ENCODE peak calls at places on chromosome 21, in ten cellular contexts. One of them, this sample, is unnamed.

GRCh38 chr21:41779659-41780058 is 12.8 kb upstream of the RIPK4 start:
- DNase-seq in GM23248: no peak
- DNase-seq in anterior cingulate cortex: no peak
- DNase-seq in NCI-H1694: no peak
- DNase-seq in iPS-NIHi11: no peak
- DNase-seq in activated CD4-positive, alpha-beta T cell treated with anti-CD3 and anti-CD28 coated beads, Interleukin-2, amount 50 U/mL, for 24 hours: no peak
- DNase-seq in omental fat pad: no peak
- DNase-seq in non-pigmented ciliary epithelial cell: no peak
- DNase-seq in brain microvascular endothelial cell: no peak
- DNase-seq in putamen: no peak
- DNase-seq in this sample: no peak

GRCh38 chr21:20459838-20460237 is 538.4 kb upstream of the NCAM2 start:
- DNase-seq in omental fat pad: no peak
- DNase-seq in activated CD4-positive, alpha-beta T cell treated with anti-CD3 and anti-CD28 coated beads, Interleukin-2, amount 50 U/mL, for 24 hours: no peak
- DNase-seq in iPS-NIHi11: no peak
- DNase-seq in anterior cingulate cortex: no peak
- DNase-seq in GM23248: no peak
- DNase-seq in NCI-H1694: no peak
- DNase-seq in brain microvascular endothelial cell: no peak
- DNase-seq in non-pigmented ciliary epithelial cell: no peak
- DNase-seq in putamen: no peak
- DNase-seq in this sample: no peak

GRCh38 chr21:33231526-33231925 is 1.8 kb downstream of the IFNAR2 start:
- DNase-seq in putamen: no peak
- DNase-seq in omental fat pad: no peak
- DNase-seq in iPS-NIHi11: no peak
- DNase-seq in anterior cingulate cortex: no peak
- DNase-seq in NCI-H1694: no peak
- DNase-seq in activated CD4-positive, alpha-beta T cell treated with anti-CD3 and anti-CD28 coated beads, Interleukin-2, amount 50 U/mL, for 24 hours: no peak
- DNase-seq in brain microvascular endothelial cell: no peak
- DNase-seq in non-pigmented ciliary epithelial cell: no peak
- DNase-seq in GM23248: no peak
- DNase-seq in this sample: no peak

GRCh38 chr21:15289896-15290841 is 225.4 kb upstream of the NRIP1 start:
- DNase-seq in iPS-NIHi11: peak; percentile 65
- DNase-seq in brain microvascular endothelial cell: no peak
- DNase-seq in GM23248: peak; percentile 8
- DNase-seq in putamen: no peak
- DNase-seq in omental fat pad: no peak
- DNase-seq in NCI-H1694: no peak
- DNase-seq in non-pigmented ciliary epithelial cell: no peak
- DNase-seq in anterior cingulate cortex: no peak
- DNase-seq in activated CD4-positive, alpha-beta T cell treated with anti-CD3 and anti-CD28 coated beads, Interleukin-2, amount 50 U/mL, for 24 hours: no peak
- DNase-seq in this sample: peak; percentile 87

GRCh38 chr21:45817345-45817744 is 164.2 kb upstream of the COL6A1 start:
- DNase-seq in NCI-H1694: no peak
- DNase-seq in GM23248: no peak
- DNase-seq in anterior cingulate cortex: no peak
- DNase-seq in activated CD4-positive, alpha-beta T cell treated with anti-CD3 and anti-CD28 coated beads, Interleukin-2, amount 50 U/mL, for 24 hours: no peak
- DNase-seq in omental fat pad: no peak
- DNase-seq in putamen: no peak
- DNase-seq in iPS-NIHi11: no peak
- DNase-seq in brain microvascular endothelial cell: no peak
- DNase-seq in non-pigmented ciliary epithelial cell: no peak
- DNase-seq in this sample: no peak

GRCh38 chr21:40404319-40404906 is 442.5 kb downstream of the DSCAM start:
- DNase-seq in NCI-H1694: no peak
- DNase-seq in non-pigmented ciliary epithelial cell: no peak
- DNase-seq in brain microvascular endothelial cell: no peak
- DNase-seq in GM23248: no peak
- DNase-seq in activated CD4-positive, alpha-beta T cell treated with anti-CD3 and anti-CD28 coated beads, Interleukin-2, amount 50 U/mL, for 24 hours: no peak
- DNase-seq in iPS-NIHi11: no peak
- DNase-seq in putamen: no peak
- DNase-seq in omental fat pad: no peak
- DNase-seq in anterior cingulate cortex: no peak
- DNase-seq in this sample: no peak

GRCh38 chr21:32392880-32393676 is at the start of gene URB1:
- DNase-seq in NCI-H1694: peak; percentile 67
- DNase-seq in anterior cingulate cortex: peak; percentile 90
- DNase-seq in activated CD4-positive, alpha-beta T cell treated with anti-CD3 and anti-CD28 coated beads, Interleukin-2, amount 50 U/mL, for 24 hours: peak; percentile 92
- DNase-seq in putamen: peak; percentile 87
- DNase-seq in GM23248: peak; percentile 93
- DNase-seq in omental fat pad: peak; percentile 90
- DNase-seq in non-pigmented ciliary epithelial cell: no peak
- DNase-seq in iPS-NIHi11: peak; percentile 99
- DNase-seq in brain microvascular endothelial cell: peak; percentile 65
- DNase-seq in this sample: peak; percentile 81

GRCh38 chr21:39502631-39503030 is 50.9 kb downstream of the SH3BGR start:
- DNase-seq in anterior cingulate cortex: peak; percentile 59
- DNase-seq in activated CD4-positive, alpha-beta T cell treated with anti-CD3 and anti-CD28 coated beads, Interleukin-2, amount 50 U/mL, for 24 hours: no peak
- DNase-seq in iPS-NIHi11: no peak
- DNase-seq in brain microvascular endothelial cell: no peak
- DNase-seq in omental fat pad: no peak
- DNase-seq in non-pigmented ciliary epithelial cell: no peak
- DNase-seq in putamen: peak; percentile 75
- DNase-seq in NCI-H1694: no peak
- DNase-seq in GM23248: no peak
- DNase-seq in this sample: no peak

GRCh38 chr21:40272037-40272436 is 404.8 kb downstream of the PCP4 start:
- DNase-seq in anterior cingulate cortex: no peak
- DNase-seq in activated CD4-positive, alpha-beta T cell treated with anti-CD3 and anti-CD28 coated beads, Interleukin-2, amount 50 U/mL, for 24 hours: no peak
- DNase-seq in omental fat pad: no peak
- DNase-seq in non-pigmented ciliary epithelial cell: no peak
- DNase-seq in NCI-H1694: no peak
- DNase-seq in GM23248: no peak
- DNase-seq in putamen: no peak
- DNase-seq in brain microvascular endothelial cell: no peak
- DNase-seq in iPS-NIHi11: no peak
- DNase-seq in this sample: no peak

GRCh38 chr21:39341249-39341923 is 7.5 kb downstream of the HMGN1 start:
- DNase-seq in omental fat pad: no peak
- DNase-seq in non-pigmented ciliary epithelial cell: no peak
- DNase-seq in putamen: no peak
- DNase-seq in GM23248: no peak
- DNase-seq in activated CD4-positive, alpha-beta T cell treated with anti-CD3 and anti-CD28 coated beads, Interleukin-2, amount 50 U/mL, for 24 hours: no peak
- DNase-seq in iPS-NIHi11: no peak
- DNase-seq in anterior cingulate cortex: no peak
- DNase-seq in brain microvascular endothelial cell: no peak
- DNase-seq in NCI-H1694: no peak
- DNase-seq in this sample: no peak

GRCh38 chr21:16418211-16418610 is 688.4 kb downstream of the USP25 start:
- DNase-seq in GM23248: peak; percentile 49
- DNase-seq in NCI-H1694: no peak
- DNase-seq in putamen: no peak
- DNase-seq in anterior cingulate cortex: no peak
- DNase-seq in iPS-NIHi11: no peak
- DNase-seq in activated CD4-positive, alpha-beta T cell treated with anti-CD3 and anti-CD28 coated beads, Interleukin-2, amount 50 U/mL, for 24 hours: no peak
- DNase-seq in non-pigmented ciliary epithelial cell: no peak
- DNase-seq in omental fat pad: no peak
- DNase-seq in brain microvascular endothelial cell: no peak
- DNase-seq in this sample: no peak

GRCh38 chr21:44947111-44947929 is 7.5 kb downstream of the SLX9 start:
- DNase-seq in putamen: no peak
- DNase-seq in iPS-NIHi11: no peak
- DNase-seq in brain microvascular endothelial cell: no peak
- DNase-seq in anterior cingulate cortex: no peak
- DNase-seq in activated CD4-positive, alpha-beta T cell treated with anti-CD3 and anti-CD28 coated beads, Interleukin-2, amount 50 U/mL, for 24 hours: no peak
- DNase-seq in NCI-H1694: no peak
- DNase-seq in GM23248: peak; percentile 58
- DNase-seq in omental fat pad: no peak
- DNase-seq in non-pigmented ciliary epithelial cell: no peak
- DNase-seq in this sample: no peak

GRCh38 chr21:45019887-45020537 is 54.4 kb upstream of the ADARB1 start:
- DNase-seq in anterior cingulate cortex: no peak
- DNase-seq in omental fat pad: no peak
- DNase-seq in GM23248: no peak
- DNase-seq in non-pigmented ciliary epithelial cell: no peak
- DNase-seq in NCI-H1694: no peak
- DNase-seq in iPS-NIHi11: no peak
- DNase-seq in activated CD4-positive, alpha-beta T cell treated with anti-CD3 and anti-CD28 coated beads, Interleukin-2, amount 50 U/mL, for 24 hours: no peak
- DNase-seq in putamen: no peak
- DNase-seq in brain microvascular endothelial cell: no peak
- DNase-seq in this sample: no peak

GRCh38 chr21:31801551-31802234 is 69.8 kb upstream of the SCAF4 start:
- DNase-seq in NCI-H1694: peak; percentile 50
- DNase-seq in activated CD4-positive, alpha-beta T cell treated with anti-CD3 and anti-CD28 coated beads, Interleukin-2, amount 50 U/mL, for 24 hours: no peak
- DNase-seq in putamen: no peak
- DNase-seq in non-pigmented ciliary epithelial cell: no peak
- DNase-seq in anterior cingulate cortex: no peak
- DNase-seq in omental fat pad: no peak
- DNase-seq in GM23248: no peak
- DNase-seq in iPS-NIHi11: no peak
- DNase-seq in brain microvascular endothelial cell: no peak
- DNase-seq in this sample: no peak

GRCh38 chr21:42392731-42393442 is 3.0 kb downstream of the TMPRSS3 start:
- DNase-seq in activated CD4-positive, alpha-beta T cell treated with anti-CD3 and anti-CD28 coated beads, Interleukin-2, amount 50 U/mL, for 24 hours: peak; percentile 49
- DNase-seq in non-pigmented ciliary epithelial cell: no peak
- DNase-seq in brain microvascular endothelial cell: peak; percentile 46
- DNase-seq in NCI-H1694: no peak
- DNase-seq in putamen: no peak
- DNase-seq in GM23248: no peak
- DNase-seq in anterior cingulate cortex: no peak
- DNase-seq in iPS-NIHi11: no peak
- DNase-seq in omental fat pad: no peak
- DNase-seq in this sample: no peak

GRCh38 chr21:37916795-37917142 is 512 bp upstream of the KCNJ6 start:
- DNase-seq in omental fat pad: no peak
- DNase-seq in NCI-H1694: peak; percentile 59
- DNase-seq in brain microvascular endothelial cell: no peak
- DNase-seq in anterior cingulate cortex: no peak
- DNase-seq in GM23248: peak; percentile 22
- DNase-seq in putamen: no peak
- DNase-seq in iPS-NIHi11: peak; percentile 83
- DNase-seq in non-pigmented ciliary epithelial cell: no peak
- DNase-seq in activated CD4-positive, alpha-beta T cell treated with anti-CD3 and anti-CD28 coated beads, Interleukin-2, amount 50 U/mL, for 24 hours: no peak
- DNase-seq in this sample: peak; percentile 85

GRCh38 chr21:33024278-33025103 is 1.2 kb upstream of the OLIG2 start:
- DNase-seq in non-pigmented ciliary epithelial cell: no peak
- DNase-seq in NCI-H1694: no peak
- DNase-seq in GM23248: no peak
- DNase-seq in activated CD4-positive, alpha-beta T cell treated with anti-CD3 and anti-CD28 coated beads, Interleukin-2, amount 50 U/mL, for 24 hours: no peak
- DNase-seq in omental fat pad: no peak
- DNase-seq in brain microvascular endothelial cell: no peak
- DNase-seq in iPS-NIHi11: no peak
- DNase-seq in putamen: peak; percentile 39
- DNase-seq in anterior cingulate cortex: no peak
- DNase-seq in this sample: peak; percentile 36